ENCODE peak calls at places on chromosomes 5 and 9, in ten cellular contexts. D is NCI-H2029; V is stimulated activated CD4-positive, alpha-beta T cell treated with anti-CD3 and anti-CD28 coated beads, Interleukin-15, amount 100 ng/mL, for 24 hours; Y is stimulated activated CD8-positive, alpha-beta memory T cell treated with anti-CD3 and anti-CD28 coated beads, Interleukin-4, amount 100 ng/mL, for 1 hour; A is NCI-H510A; W is dermis microvascular lymphatic vessel endothelial cell; H is glomerular endothelial cell; Z is stimulated activated naive B cell treated with anti-CD40 and anti-IgM and Interleukin-4, amounts not matched to agents 10 μg/mL and 1 μg/mL and 100 μg/mL, for 72 hours; K is dorsolateral prefrontal cortex; P is EH. S is an unnamed sample.

GRCh38 chr9:112174223-112174964 is 703 bp downstream of the SUSD1 start:
- DNase-seq in Y (peak), A (peak), W (peak), V (peak), P (peak), Z (peak), D (peak), K (no peak), H (no peak), S (peak)

GRCh38 chr9:118423021-118423420 is 718.8 kb downstream of the TLR4 start:
- DNase-seq in H (no peak), K (no peak), A (no peak), P (no peak), D (no peak), V (no peak), Z (no peak), W (no peak), Y (no peak), S (no peak)

GRCh38 chr5:21688655-21689054 is 1164.5 kb downstream of the CDH12 start:
- DNase-seq in H (no peak), W (no peak), V (no peak), P (no peak), D (no peak), K (no peak), A (no peak), Y (no peak), Z (no peak), S (no peak)

GRCh38 chr5:98173334-98173733 is 600.1 kb upstream of the RGMB start:
- DNase-seq in K (no peak), H (no peak), W (peak), P (peak), Z (no peak), Y (no peak), A (no peak), D (no peak), V (no peak), S (no peak)

GRCh38 chr5:435156-435790 is 7.7 kb upstream of the EXOC3 start:
- DNase-seq in Z (no peak), Y (no peak), D (no peak), P (no peak), H (no peak), A (no peak), W (no peak), V (no peak), K (no peak), S (peak)

GRCh38 chr9:17063535-17064135 is 71.2 kb upstream of the CNTLN start:
- DNase-seq in Z (no peak), V (peak), A (no peak), Y (no peak), P (peak), W (peak), K (no peak), H (peak), D (peak), S (no peak)

GRCh38 chr9:119963798-119964372 is 594.6 kb upstream of the BRINP1 start:
- DNase-seq in A (no peak), V (no peak), Z (no peak), D (no peak), H (no peak), W (no peak), P (peak), Y (no peak), K (no peak), S (no peak)

GRCh38 chr9:88880194-88880593 is 111.1 kb upstream of the S1PR3 start:
- DNase-seq in K (no peak), Z (no peak), D (no peak), W (no peak), A (no peak), H (no peak), P (no peak), Y (no peak), V (no peak), S (no peak)

GRCh38 chr5:145797336-145797735 is 37.8 kb downstream of the PRELID2 start:
- DNase-seq in D (peak), K (no peak), Y (no peak), V (no peak), A (peak), Z (no peak), W (peak), P (peak), H (peak), S (no peak)

GRCh38 chr9:73074176-73074708 is 77.4 kb upstream of the ANXA1 start:
- DNase-seq in H (peak), K (no peak), Y (no peak), P (peak), Z (no peak), D (no peak), W (peak), V (no peak), A (no peak), S (no peak)

GRCh38 chr9:105046907-105047651 is 119.1 kb upstream of the ABCA1 start:
- DNase-seq in H (no peak), A (no peak), W (no peak), P (peak), D (peak), Z (no peak), K (peak), V (no peak), Y (no peak), S (no peak)

GRCh38 chr9:137665697-137666504 is 47.1 kb downstream of the EHMT1 start:
- DNase-seq in Y (no peak), K (peak), H (no peak), W (no peak), Z (no peak), P (peak), V (no peak), A (no peak), D (no peak), S (no peak)

GRCh38 chr5:139473565-139473964 is 2.8 kb downstream of the SMIM33 start:
- DNase-seq in Z (no peak), Y (no peak), P (peak), W (peak), A (no peak), H (no peak), D (no peak), V (peak), K (no peak), S (no peak)

GRCh38 chr9:36118706-36119105 is 17.8 kb upstream of the GLIPR2 start:
- DNase-seq in Y (no peak), W (no peak), V (no peak), P (no peak), A (peak), Z (no peak), K (no peak), H (no peak), D (peak), S (no peak)

GRCh38 chr5:115640274-115640673 is 14.4 kb upstream of the TMED7 start:
- DNase-seq in H (no peak), P (no peak), D (no peak), K (no peak), V (no peak), Y (no peak), Z (no peak), W (no peak), A (no peak), S (no peak)

GRCh38 chr5:172637122-172637580 is 3.9 kb upstream of the NEURL1B start:
- DNase-seq in A (peak), K (no peak), W (no peak), Z (no peak), D (no peak), V (no peak), Y (no peak), H (no peak), P (no peak), S (no peak)

GRCh38 chr9:122090287-122090883 is 2.7 kb downstream of the TTLL11 start:
- DNase-seq in W (no peak), D (no peak), A (no peak), P (no peak), K (no peak), V (no peak), Z (no peak), Y (no peak), H (no peak), S (no peak)

GRCh38 chr5:56177134-56177533 is 56.0 kb downstream of the ANKRD55 start:
- DNase-seq in Y (no peak), P (no peak), W (peak), Z (no peak), A (no peak), K (no peak), H (no peak), V (no peak), D (no peak), S (no peak)

GRCh38 chr9:90141723-90142122 is 500.9 kb downstream of the DIRAS2 start:
- DNase-seq in Z (no peak), Y (no peak), P (peak), H (no peak), K (no peak), A (no peak), D (peak), V (no peak), W (peak), S (no peak)

GRCh38 chr5:12883395-12883794 is 979.1 kb upstream of the CTNND2 start:
- DNase-seq in W (no peak), Y (no peak), K (no peak), P (no peak), Z (no peak), H (no peak), V (no peak), A (no peak), D (no peak), S (no peak)

GRCh38 chr5:180599981-180600553 is 8.8 kb upstream of the SCGB3A1 start:
- DNase-seq in A (no peak), V (no peak), D (no peak), H (no peak), Y (no peak), K (no peak), W (no peak), P (no peak), Z (no peak), S (no peak)

GRCh38 chr5:27473300-27474053 is 435.1 kb upstream of the CDH9 start:
- DNase-seq in A (no peak), D (no peak), V (no peak), P (peak), K (no peak), Y (no peak), Z (no peak), W (no peak), H (no peak), S (no peak)

GRCh38 chr9:125759812-125760134 is 12.6 kb downstream of the PBX3 start:
- DNase-seq in V (no peak), Z (no peak), D (no peak), Y (no peak), W (no peak), H (no peak), A (no peak), K (no peak), P (peak), S (no peak)

GRCh38 chr9:131418143-131419028 is 24.5 kb downstream of the PRRC2B start:
- DNase-seq in D (peak), P (peak), W (peak), H (no peak), Y (no peak), K (peak), V (no peak), A (peak), Z (no peak), S (no peak)

GRCh38 chr5:177402271-177403043 is 2.0 kb upstream of the PFN3 start:
- DNase-seq in K (peak), H (no peak), P (peak), Z (no peak), Y (peak), A (peak), V (peak), D (peak), W (peak), S (no peak)